ENCODE peak calls at places on chromosomes 6 and 20, in six cellular contexts. N is activated CD4-positive, alpha-beta T cell treated with anti-CD3 and anti-CD28 coated beads, Interleukin-2, amount 10 ng/mL, durations not matched to agents 24 days and 14 days; E is hippocampal formation; I is NT2/D1; J is pancreas; T is heart right ventricle. K is an unnamed sample.
A peak's percentile ranks its signal among the peaks of the same experiment; 100 is the strongest.

GRCh38 chr20:50928469-50928868 is 2.8 kb downstream of the ADNP start:
- DNase-seq in N (no peak), E (no peak), I (no peak), J (no peak), T (no peak), K (no peak)

GRCh38 chr20:23255658-23256385 is 94.8 kb upstream of the NXT1 start:
- DNase-seq in N (no peak), E (no peak), I (no peak), J (no peak), T (no peak), K (no peak)

GRCh38 chr20:21100590-21101452 is 5.3 kb downstream of the LINC00237 start:
- DNase-seq in N (peak; percentile 75), E (peak; percentile 11), I (peak; percentile 72), J (no peak), T (no peak), K (peak; percentile 24)

GRCh38 chr6:39897699-39898098 is 36.6 kb downstream of the MOCS1 start:
- DNase-seq in N (no peak), E (no peak), I (peak; percentile 46), J (no peak), T (no peak), K (no peak)

GRCh38 chr20:4894981-4895381 is 106.3 kb downstream of the SLC23A2 start:
- DNase-seq in N (no peak), E (peak; percentile 31), I (no peak), J (no peak), T (no peak), K (no peak)

GRCh38 chr6:2961971-2962370 is 9.4 kb downstream of the SERPINB6 start:
- DNase-seq in N (no peak), E (no peak), I (no peak), J (peak; percentile 84), T (no peak), K (no peak)

GRCh38 chr6:19795211-19795610 is 42.0 kb upstream of the ID4 start:
- DNase-seq in N (no peak), E (no peak), I (no peak), J (no peak), T (no peak), K (no peak)

GRCh38 chr6:17867880-17868279 is 119.6 kb downstream of the KIF13A start:
- DNase-seq in N (no peak), E (peak; percentile 58), I (no peak), J (peak; percentile 9), T (no peak), K (no peak)

GRCh38 chr20:7908905-7909304 is 31.4 kb downstream of the HAO1 start:
- DNase-seq in N (no peak), E (no peak), I (no peak), J (no peak), T (no peak), K (no peak)

GRCh38 chr20:34475979-34476736 is 40.1 kb upstream of the DYNLRB1 start:
- DNase-seq in N (peak; percentile 73), E (peak; percentile 37), I (no peak), J (peak; percentile 17), T (peak; percentile 61), K (no peak)

GRCh38 chr20:44642203-44643153 is 9.0 kb downstream of the ADA start:
- DNase-seq in N (peak; percentile 77), E (peak; percentile 71), I (peak; percentile 44), J (peak; percentile 66), T (peak; percentile 68), K (peak; percentile 8)

GRCh38 chr20:12063106-12063505 is 145.4 kb downstream of the BTBD3 start:
- DNase-seq in N (no peak), E (no peak), I (no peak), J (no peak), T (no peak), K (no peak)

GRCh38 chr6:32204268-32204715 is 11.8 kb upstream of the GPSM3 start:
- DNase-seq in N (no peak), E (no peak), I (no peak), J (no peak), T (no peak), K (no peak)

GRCh38 chr20:32536861-32537656 is 48.1 kb downstream of the NOL4L start:
- DNase-seq in N (peak; percentile 92), E (no peak), I (no peak), J (peak; percentile 74), T (peak; percentile 42), K (peak; percentile 95)